ENCODE peak calls at places on chromosomes 7 and 10, in four cellular contexts. W is HepG2, X is SK-N-SH, U is K562. I is an unnamed sample.
A peak's percentile ranks its signal among the peaks of the same experiment; 100 is the strongest.

GRCh38 chr10:102283488-102283887 is 38.2 kb downstream of the GBF1 start:
- DNase-seq in U (no peak), W (no peak), X (no peak), I (no peak)

GRCh38 chr7:66206116-66206908 is 1.2 kb downstream of the TPST1 start:
- DNase-seq in X (no peak), W (no peak), U (no peak), I (no peak)

GRCh38 chr7:147145194-147145593 is 1028.6 kb downstream of the CNTNAP2 start:
- DNase-seq in W (no peak), U (no peak), X (no peak), I (no peak)

GRCh38 chr7:74554178-74554577 is 100.5 kb downstream of the GTF2IRD1 start:
- DNase-seq in X (no peak), U (no peak), W (no peak), I (no peak)

GRCh38 chr7:17772581-17773288 is 167.6 kb downstream of the SNX13 start:
- DNase-seq in W (peak; percentile 5), U (no peak), X (no peak), I (no peak)

GRCh38 chr10:58291538-58292174 is 22.7 kb downstream of the CISD1 start:
- DNase-seq in W (peak; percentile 21), U (peak; percentile 42), X (peak; percentile 56), I (peak; percentile 24)

GRCh38 chr7:51123322-51124021 is 193.1 kb downstream of the COBL start:
- DNase-seq in U (no peak), W (no peak), X (no peak), I (peak; percentile 26)

GRCh38 chr7:135168001-135168400 is 2.5 kb downstream of the CYREN start:
- DNase-seq in W (no peak), U (peak; percentile 72), X (no peak), I (no peak)

GRCh38 chr10:48798486-48799254 is 114.0 kb downstream of the WDFY4 start:
- DNase-seq in W (no peak), X (no peak), U (no peak), I (no peak)

GRCh38 chr7:29397398-29397797 is 166.2 kb upstream of the PRR15 start:
- DNase-seq in W (no peak), U (no peak), X (no peak), I (no peak)

GRCh38 chr7:51024867-51025266 is 242.2 kb upstream of the GRB10 start:
- DNase-seq in X (no peak), W (no peak), U (no peak), I (no peak)

GRCh38 chr10:27482984-27483956 is 20.8 kb upstream of the RAB18 start:
- DNase-seq in X (no peak), U (no peak), W (no peak), I (no peak)

GRCh38 chr7:37765872-37766525 is 82.4 kb upstream of the NME8 start:
- DNase-seq in W (no peak), U (no peak), X (no peak), I (no peak)

GRCh38 chr7:96709381-96710228 is at the start of gene SEM1:
- DNase-seq in U (peak; percentile 82), W (peak; percentile 78), X (peak; percentile 86), I (peak; percentile 77)

GRCh38 chr7:36082910-36083309 is 70.1 kb upstream of the EEPD1 start:
- DNase-seq in U (peak; percentile 33), X (peak; percentile 70), W (no peak), I (no peak)

GRCh38 chr7:116317907-116318306 is 107.6 kb downstream of the TES start:
- DNase-seq in W (no peak), U (no peak), X (no peak), I (no peak)

GRCh38 chr7:128425851-128426250 is 16.1 kb upstream of the IMPDH1 start:
- DNase-seq in X (peak; percentile 83), U (peak; percentile 93), W (peak; percentile 49), I (peak; percentile 57)

GRCh38 chr10:78578929-78579328 is 489.8 kb upstream of the ZMIZ1 start:
- DNase-seq in X (no peak), W (no peak), U (no peak), I (no peak)

GRCh38 chr10:71600856-71601255 is 118.7 kb downstream of the C10orf105 start:
- DNase-seq in W (no peak), X (no peak), U (no peak), I (no peak)

GRCh38 chr10:80204801-80205477 is 398 bp downstream of the ANXA11 start:
- DNase-seq in W (no peak), X (peak; percentile 81), U (peak; percentile 84), I (no peak)

GRCh38 chr7:75878769-75879596 is at the start of gene RHBDD2:
- DNase-seq in W (peak; percentile 84), U (peak; percentile 100), X (peak; percentile 100), I (peak; percentile 79)
- TF ChIP-seq YY1 in W (peak; percentile 92), U (peak; percentile 98), X (peak; percentile 90), I (peak; percentile 88)

GRCh38 chr10:63901916-63902315 is 380.7 kb downstream of the REEP3 start:
- DNase-seq in W (no peak), X (no peak), U (no peak), I (no peak)
- TF ChIP-seq ELF1 in W (no peak), X (no peak), U (no peak), I (no peak)

GRCh38 chr10:86335257-86335656 is 31.3 kb downstream of the GRID1 start:
- DNase-seq in X (no peak), W (no peak), U (no peak), I (no peak)

GRCh38 chr10:86335831-86336230 is 30.8 kb downstream of the GRID1 start:
- DNase-seq in W (no peak), U (no peak), X (no peak), I (no peak)

GRCh38 chr10:86334515-86335085 is 32.0 kb downstream of the GRID1 start:
- DNase-seq in X (no peak), W (no peak), U (no peak), I (peak; percentile 29)

GRCh38 chr10:86331861-86332260 is 34.7 kb downstream of the GRID1 start:
- DNase-seq in W (no peak), X (no peak), U (no peak), I (no peak)

DNA sequence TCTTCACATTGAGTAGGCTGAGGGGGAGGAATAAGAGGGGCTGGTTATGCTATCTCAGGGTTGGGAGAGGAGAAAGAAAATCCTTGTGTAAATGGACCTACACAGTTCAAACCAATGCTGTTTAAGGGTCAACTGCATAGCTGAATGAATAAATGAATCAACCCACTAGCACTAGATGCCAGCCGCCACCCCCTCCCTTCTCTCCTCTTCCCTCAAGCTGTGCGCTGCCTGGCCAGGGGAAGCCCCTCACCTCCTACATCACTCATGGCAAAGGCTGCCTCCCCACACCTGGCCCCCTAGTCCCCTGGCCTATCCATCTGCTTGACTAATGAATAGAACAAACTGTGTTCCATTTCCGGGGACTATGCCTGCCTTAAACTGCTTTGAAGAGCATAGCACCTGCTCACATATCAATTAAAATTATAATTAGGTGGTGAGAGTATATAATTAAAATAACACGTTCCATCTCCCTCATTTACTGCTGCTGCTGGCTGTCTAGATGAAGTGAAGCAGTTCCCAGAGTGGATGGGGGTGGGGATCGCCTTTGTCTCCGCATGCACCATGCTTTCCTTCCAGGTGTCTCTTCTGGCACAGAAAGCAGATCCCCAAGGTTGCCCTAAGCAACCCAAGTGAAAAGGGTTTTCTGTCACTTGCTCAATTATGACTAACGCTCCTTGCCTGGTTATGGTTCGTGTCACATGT is 32.6 kb downstream of the GRID1 start:
- DNase-seq in U (no peak), W (no peak), X (no peak), I (no peak)
- TF ChIP-seq YY1 in U (no peak), W (no peak), X (no peak), I (no peak)

GRCh38 chr7:106402898-106403297 is 118.1 kb upstream of the NAMPT start:
- DNase-seq in X (no peak), U (no peak), W (no peak), I (no peak)
- TF ChIP-seq ELF1 in X (no peak), U (no peak), W (no peak), I (no peak)

DNA sequence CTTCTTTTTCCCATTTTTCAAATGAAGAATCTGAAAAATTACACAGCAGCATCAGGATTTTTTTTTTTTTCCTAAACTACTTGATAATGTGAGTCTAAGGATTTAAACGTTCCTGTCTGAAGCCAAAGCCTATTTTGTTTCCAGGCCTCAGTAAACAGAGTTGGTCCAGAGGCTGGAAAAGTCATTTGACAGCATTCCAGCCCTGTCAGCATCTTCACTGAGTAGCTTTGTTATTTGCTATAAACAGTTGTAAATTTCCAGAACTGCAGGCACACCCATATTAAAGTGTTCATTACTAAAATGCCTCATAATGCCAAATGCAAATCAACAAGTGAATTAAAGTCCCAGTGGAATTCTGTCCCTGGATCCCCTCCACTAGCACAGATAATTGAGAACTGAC is 35.5 kb upstream of the KMT2E start:
- DNase-seq in X (no peak), U (no peak), W (no peak), I (no peak)
- TF ChIP-seq YY1 in X (no peak), U (no peak), W (no peak), I (no peak)

DNA sequence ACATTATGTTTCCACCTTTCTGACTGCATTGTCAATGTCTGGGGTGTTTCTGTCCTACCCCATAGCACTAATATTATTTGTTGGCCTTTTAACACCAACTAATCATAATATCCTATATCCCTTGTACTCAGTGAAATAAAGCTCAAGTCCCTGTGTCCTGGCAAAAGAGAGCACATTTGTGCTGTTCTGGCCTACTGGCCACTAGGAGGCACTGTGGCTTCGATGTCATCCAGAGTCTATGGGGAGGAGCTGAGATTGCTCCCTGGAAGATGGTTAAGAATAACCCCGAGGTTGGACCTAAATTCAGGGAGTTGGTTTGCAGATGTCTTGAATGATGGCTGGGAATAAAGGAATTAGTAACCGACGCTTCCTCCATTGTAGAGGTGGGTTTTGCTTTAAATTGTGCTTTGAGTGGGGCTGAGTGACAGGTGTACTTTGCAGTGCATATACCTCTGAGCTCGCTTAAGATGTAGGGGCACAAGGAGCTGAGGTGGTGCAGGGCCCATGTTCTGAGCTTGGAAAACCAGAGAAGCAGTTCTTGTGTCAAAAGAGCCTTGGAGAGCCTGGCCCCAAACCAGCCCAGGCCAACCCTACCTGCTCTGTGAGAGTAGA is 191.2 kb upstream of the PRSS1 start:
- DNase-seq in X (peak; percentile 51), W (peak; percentile 22), U (peak; percentile 87), I (peak; percentile 51)
- TF ChIP-seq ELF1 in X (no peak), W (no peak), U (no peak), I (no peak)

I was measured in HCT116.